ENCODE peak calls at places on chromosomes 5 and 9, in five cellular contexts. One of them, this sample, is unnamed. For H3K4me1 and H3K36me3, the result is how much of the 10 kb centered on the place peaks cover.

GRCh38 chr5:170104299-170104698 is 1.4 kb upstream of the FOXI1 start:
- DNase-seq in tibial artery: no peak
- DNase-seq in mesendoderm: no peak
- DNase-seq in gastrocnemius medialis: no peak
- DNase-seq in GM23248: no peak
- DNase-seq in this sample: no peak

GRCh38 chr9:8382777-8383527 is 583.4 kb upstream of the DMAC1 start:
- DNase-seq in tibial artery: no peak
- DNase-seq in mesendoderm: no peak
- DNase-seq in gastrocnemius medialis: no peak
- DNase-seq in GM23248: no peak
- DNase-seq in this sample: no peak

GRCh38 chr9:94896512-94896911 is 170.0 kb downstream of the AOPEP start:
- DNase-seq in tibial artery: no peak
- DNase-seq in mesendoderm: no peak
- DNase-seq in gastrocnemius medialis: no peak
- DNase-seq in GM23248: no peak
- DNase-seq in this sample: no peak

GRCh38 chr5:179866241-179867078 is 7.8 kb upstream of the MRNIP start:
- DNase-seq in tibial artery: no peak
- DNase-seq in mesendoderm: no peak
- DNase-seq in gastrocnemius medialis: no peak
- DNase-seq in GM23248: no peak
- DNase-seq in this sample: peak

GRCh38 chr5:116276952-116277351 is 192.1 kb downstream of the COMMD10 start:
- DNase-seq in tibial artery: no peak
- DNase-seq in mesendoderm: no peak
- DNase-seq in gastrocnemius medialis: no peak
- DNase-seq in GM23248: peak
- DNase-seq in this sample: no peak

GRCh38 chr9:108156270-108156998 is 666.9 kb upstream of the KLF4 start:
- DNase-seq in tibial artery: no peak
- DNase-seq in mesendoderm: no peak
- DNase-seq in gastrocnemius medialis: no peak
- DNase-seq in GM23248: peak
- DNase-seq in this sample: peak

GRCh38 chr5:177232761-177233160 is 70.8 kb downstream of the RAB24 start:
- DNase-seq in tibial artery: no peak
- DNase-seq in mesendoderm: peak
- DNase-seq in gastrocnemius medialis: no peak
- DNase-seq in GM23248: peak
- DNase-seq in this sample: no peak

GRCh38 chr5:143652104-143652700 is 159.8 kb upstream of the HMHB1 start:
- DNase-seq in tibial artery: no peak
- DNase-seq in mesendoderm: no peak
- DNase-seq in gastrocnemius medialis: no peak
- DNase-seq in GM23248: peak
- DNase-seq in this sample: no peak

GRCh38 chr5:5105531-5105930 is 34.6 kb upstream of the ADAMTS16 start:
- DNase-seq in tibial artery: no peak
- DNase-seq in mesendoderm: no peak
- DNase-seq in gastrocnemius medialis: no peak
- DNase-seq in GM23248: no peak
- DNase-seq in this sample: no peak

GRCh38 chr9:137646341-137646740 is 27.5 kb downstream of the EHMT1 start:
- DNase-seq in tibial artery: peak
- DNase-seq in mesendoderm: no peak
- DNase-seq in gastrocnemius medialis: no peak
- DNase-seq in GM23248: no peak
- DNase-seq in this sample: no peak

GRCh38 chr5:52799358-52799982 is 11.8 kb downstream of the ITGA1 start:
- DNase-seq in tibial artery: peak
- DNase-seq in mesendoderm: peak
- DNase-seq in gastrocnemius medialis: peak
- DNase-seq in GM23248: peak
- DNase-seq in this sample: no peak

GRCh38 chr9:135328485-135329417 is 150.8 kb upstream of the PPP1R26 start:
- DNase-seq in tibial artery: no peak
- DNase-seq in mesendoderm: no peak
- DNase-seq in gastrocnemius medialis: no peak
- DNase-seq in GM23248: no peak
- DNase-seq in this sample: peak

GRCh38 chr5:33794550-33795300 is 97.1 kb downstream of the ADAMTS12 start:
- DNase-seq in tibial artery: no peak
- DNase-seq in mesendoderm: no peak
- DNase-seq in gastrocnemius medialis: no peak
- DNase-seq in GM23248: peak
- DNase-seq in this sample: peak

GRCh38 chr9:124347206-124347967 is 67.9 kb downstream of the PSMB7 start:
- DNase-seq in tibial artery: peak
- DNase-seq in mesendoderm: no peak
- DNase-seq in gastrocnemius medialis: no peak
- DNase-seq in GM23248: no peak
- DNase-seq in this sample: peak

GRCh38 chr9:81522721-81523551 is 166.4 kb downstream of the TLE1 start:
- DNase-seq in tibial artery: no peak
- DNase-seq in mesendoderm: peak
- DNase-seq in gastrocnemius medialis: no peak
- DNase-seq in GM23248: peak
- DNase-seq in this sample: peak

GRCh38 chr5:140157032-140157781 is 17.8 kb upstream of the CYSTM1 start:
- DNase-seq in tibial artery: peak
- DNase-seq in mesendoderm: peak
- DNase-seq in gastrocnemius medialis: peak
- DNase-seq in GM23248: peak
- DNase-seq in this sample: peak

GRCh38 chr5:148833925-148834324 is 7.5 kb downstream of the ADRB2 start:
- DNase-seq in tibial artery: no peak
- DNase-seq in mesendoderm: no peak
- DNase-seq in gastrocnemius medialis: no peak
- DNase-seq in GM23248: no peak
- DNase-seq in this sample: no peak

GRCh38 chr9:132609829-132610228 is 27.4 kb downstream of the BARHL1 start:
- DNase-seq in tibial artery: no peak
- DNase-seq in mesendoderm: no peak
- DNase-seq in gastrocnemius medialis: no peak
- DNase-seq in GM23248: peak
- DNase-seq in this sample: peak

GRCh38 chr5:140108093-140109049 is 5.5 kb upstream of the PURA start:
- DNase-seq in tibial artery: peak
- DNase-seq in mesendoderm: peak
- DNase-seq in gastrocnemius medialis: peak
- DNase-seq in GM23248: peak
- DNase-seq in this sample: peak

GRCh38 chr9:128251701-128252100 is 24.1 kb downstream of the GOLGA2 start:
- DNase-seq in tibial artery: no peak
- DNase-seq in mesendoderm: no peak
- DNase-seq in gastrocnemius medialis: no peak
- DNase-seq in GM23248: peak
- DNase-seq in this sample: peak

GRCh38 chr5:17882760-17883488 is 248.7 kb downstream of the TAF11L14 start:
- DNase-seq in tibial artery: no peak
- DNase-seq in mesendoderm: peak
- DNase-seq in gastrocnemius medialis: no peak
- DNase-seq in GM23248: no peak
- DNase-seq in this sample: peak

GRCh38 chr5:92559743-92560142 is 1021.3 kb downstream of the NR2F1-AS1 start:
- DNase-seq in tibial artery: no peak
- DNase-seq in mesendoderm: peak
- DNase-seq in gastrocnemius medialis: no peak
- DNase-seq in GM23248: peak
- DNase-seq in this sample: peak

GRCh38 chr5:111929892-111930291 is 172.9 kb upstream of the NREP start:
- DNase-seq in tibial artery: no peak
- DNase-seq in mesendoderm: peak
- DNase-seq in gastrocnemius medialis: no peak
- DNase-seq in GM23248: peak
- DNase-seq in this sample: peak

GRCh38 chr5:127419007-127419406 is 98.4 kb upstream of the PRRC1 start:
- DNase-seq in tibial artery: no peak
- DNase-seq in mesendoderm: peak
- DNase-seq in gastrocnemius medialis: no peak
- DNase-seq in GM23248: no peak
- DNase-seq in this sample: no peak

GRCh38 chr9:119137479-119137878 is 231.8 kb downstream of the BRINP1 start:
- DNase-seq in tibial artery: no peak
- DNase-seq in mesendoderm: no peak
- DNase-seq in gastrocnemius medialis: no peak
- DNase-seq in GM23248: no peak
- DNase-seq in this sample: peak

GRCh38 chr9:84230355-84231136 is 110.0 kb downstream of the SLC28A3 start:
- DNase-seq in tibial artery: no peak
- DNase-seq in mesendoderm: no peak
- DNase-seq in gastrocnemius medialis: no peak
- DNase-seq in GM23248: peak
- DNase-seq in this sample: no peak

GRCh38 chr5:105849701-105850100 is 1821.0 kb downstream of the EFNA5 start:
- DNase-seq in tibial artery: no peak
- DNase-seq in mesendoderm: no peak
- DNase-seq in gastrocnemius medialis: no peak
- DNase-seq in GM23248: peak
- DNase-seq in this sample: peak

GRCh38 chr5:14357441-14357840 is 214.3 kb downstream of the TRIO start:
- DNase-seq in tibial artery: no peak
- DNase-seq in mesendoderm: no peak
- DNase-seq in gastrocnemius medialis: no peak
- DNase-seq in GM23248: no peak
- DNase-seq in this sample: peak

GRCh38 chr9:76107487-76107886 is 217.0 kb downstream of the PCSK5 start:
- DNase-seq in tibial artery: peak
- DNase-seq in mesendoderm: no peak
- DNase-seq in gastrocnemius medialis: peak
- DNase-seq in GM23248: peak
- DNase-seq in this sample: no peak
- H3K4me1 ChIP-seq in tibial artery: half or more
- H3K4me1 ChIP-seq in mesendoderm: under half
- H3K4me1 ChIP-seq in gastrocnemius medialis: under half
- H3K4me1 ChIP-seq in GM23248: under half
- H3K4me1 ChIP-seq in this sample: under half

GRCh38 chr9:89379508-89380115 is 61.3 kb downstream of the SECISBP2 start:
- DNase-seq in tibial artery: no peak
- DNase-seq in mesendoderm: no peak
- DNase-seq in gastrocnemius medialis: no peak
- DNase-seq in GM23248: no peak
- DNase-seq in this sample: peak

GRCh38 chr9:89382026-89382986 is 64.0 kb downstream of the SECISBP2 start:
- DNase-seq in tibial artery: no peak
- DNase-seq in mesendoderm: no peak
- DNase-seq in gastrocnemius medialis: no peak
- DNase-seq in GM23248: no peak
- DNase-seq in this sample: peak

GRCh38 chr9:89381308-89381609 is 63.0 kb downstream of the SECISBP2 start:
- DNase-seq in tibial artery: no peak
- DNase-seq in mesendoderm: no peak
- DNase-seq in gastrocnemius medialis: no peak
- DNase-seq in GM23248: no peak
- DNase-seq in this sample: no peak

GRCh38 chr9:89379031-89379430 is 60.7 kb downstream of the SECISBP2 start:
- DNase-seq in tibial artery: no peak
- DNase-seq in mesendoderm: no peak
- DNase-seq in gastrocnemius medialis: no peak
- DNase-seq in GM23248: no peak
- DNase-seq in this sample: peak

GRCh38 chr9:89380437-89381307 is 62.4 kb downstream of the SECISBP2 start:
- DNase-seq in tibial artery: no peak
- DNase-seq in mesendoderm: no peak
- DNase-seq in gastrocnemius medialis: no peak
- DNase-seq in GM23248: no peak
- DNase-seq in this sample: peak
- H3K36me3 ChIP-seq in tibial artery: under half
- H3K36me3 ChIP-seq in mesendoderm: under half
- H3K36me3 ChIP-seq in gastrocnemius medialis: under half
- H3K36me3 ChIP-seq in GM23248: under half
- H3K36me3 ChIP-seq in this sample: under half

GRCh38 chr5:45695680-45696093 is 493 bp downstream of the HCN1 start:
- DNase-seq in tibial artery: no peak
- DNase-seq in mesendoderm: peak
- DNase-seq in gastrocnemius medialis: no peak
- DNase-seq in GM23248: no peak
- DNase-seq in this sample: peak

GRCh38 chr5:45695011-45695667 is 1.0 kb downstream of the HCN1 start:
- DNase-seq in tibial artery: no peak
- DNase-seq in mesendoderm: peak
- DNase-seq in gastrocnemius medialis: no peak
- DNase-seq in GM23248: no peak
- DNase-seq in this sample: peak

GRCh38 chr5:45694255-45694834 is 1.8 kb downstream of the HCN1 start:
- DNase-seq in tibial artery: no peak
- DNase-seq in mesendoderm: no peak
- DNase-seq in gastrocnemius medialis: no peak
- DNase-seq in GM23248: peak
- DNase-seq in this sample: no peak

GRCh38 chr5:45697211-45697610 is 1.0 kb upstream of the HCN1 start:
- DNase-seq in tibial artery: no peak
- DNase-seq in mesendoderm: peak
- DNase-seq in gastrocnemius medialis: no peak
- DNase-seq in GM23248: no peak
- DNase-seq in this sample: no peak

DNA sequence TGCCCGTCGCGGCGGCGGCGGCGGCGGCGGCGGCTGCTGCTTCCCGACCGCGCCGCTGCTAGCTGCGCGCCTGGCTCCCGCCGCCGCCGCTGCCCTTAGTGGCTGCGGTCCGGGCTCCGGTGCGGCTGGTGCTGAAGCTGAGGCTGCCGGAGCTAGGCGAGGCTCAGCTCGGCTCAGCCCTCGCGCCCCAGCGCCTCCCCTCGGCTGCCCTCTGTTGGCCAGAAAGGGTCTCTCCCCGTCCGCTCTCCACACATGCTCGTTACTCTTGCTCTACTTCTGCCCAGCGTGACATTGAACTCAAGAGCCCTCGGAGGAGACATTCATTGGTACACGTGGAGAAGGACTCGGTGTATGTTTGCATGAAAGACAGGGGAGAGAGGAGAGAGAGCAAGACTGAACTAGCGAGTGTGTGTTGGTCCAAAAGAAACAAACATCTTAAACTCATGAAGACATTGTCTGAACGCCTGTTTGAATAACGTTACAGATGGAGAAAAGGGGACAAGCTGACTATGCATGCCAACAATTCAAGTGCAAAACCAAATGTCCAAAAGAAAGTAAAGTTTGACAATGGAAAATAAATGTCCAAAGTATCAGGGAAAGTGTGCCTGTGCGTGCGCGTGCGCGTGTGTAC is at the start of gene HCN1:
- DNase-seq in tibial artery: peak
- DNase-seq in mesendoderm: peak
- DNase-seq in gastrocnemius medialis: peak
- DNase-seq in GM23248: peak
- DNase-seq in this sample: peak
- H3K4me3 ChIP-seq in tibial artery: peak
- H3K4me3 ChIP-seq in mesendoderm: peak
- H3K4me3 ChIP-seq in gastrocnemius medialis: peak
- H3K4me3 ChIP-seq in GM23248: peak
- H3K4me3 ChIP-seq in this sample: no peak

GRCh38 chr5:164742025-164742424 is 1236.6 kb downstream of the MAT2B start:
- DNase-seq in tibial artery: no peak
- DNase-seq in mesendoderm: no peak
- DNase-seq in gastrocnemius medialis: no peak
- DNase-seq in GM23248: no peak
- DNase-seq in this sample: no peak
- H3K4me1 ChIP-seq in tibial artery: under half
- H3K4me1 ChIP-seq in mesendoderm: under half
- H3K4me1 ChIP-seq in gastrocnemius medialis: under half
- H3K4me1 ChIP-seq in GM23248: under half
- H3K4me1 ChIP-seq in this sample: under half

GRCh38 chr9:87890866-87891265 is 8.2 kb downstream of the SPATA31E1 start:
- DNase-seq in tibial artery: no peak
- DNase-seq in mesendoderm: no peak
- DNase-seq in gastrocnemius medialis: no peak
- DNase-seq in GM23248: no peak
- DNase-seq in this sample: peak
- H3K36me3 ChIP-seq in tibial artery: under half
- H3K36me3 ChIP-seq in mesendoderm: under half
- H3K36me3 ChIP-seq in gastrocnemius medialis: under half
- H3K36me3 ChIP-seq in GM23248: under half
- H3K36me3 ChIP-seq in this sample: under half